ENCODE peak calls at places on chromosomes 3 and 15, in eight cellular contexts. R, Y, Z, A, C, T, S and B are unnamed samples.
A peak's percentile ranks its signal among the peaks of the same experiment; 100 is the strongest.

GRCh38 chr15:39403674-39404117 is 177.2 kb upstream of the THBS1 start:
- DNase-seq in R (peak; percentile 61), Y (no peak), Z (no peak), A (no peak), C (no peak), T (no peak), S (no peak), B (no peak)

GRCh38 chr3:62414786-62415185 is 41.4 kb upstream of the FEZF2 start:
- DNase-seq in R (no peak), Y (no peak), Z (no peak), A (no peak), C (no peak), T (no peak), S (no peak), B (peak; percentile 9)

GRCh38 chr15:78216276-78217229 is 17.8 kb downstream of the ACSBG1 start:
- DNase-seq in R (peak; percentile 99), Y (no peak), Z (no peak), A (no peak), C (no peak), T (no peak), S (peak; percentile 81), B (no peak)

GRCh38 chr15:76983588-76984379 is 11.1 kb upstream of the PSTPIP1 start:
- DNase-seq in R (peak; percentile 13), Y (no peak), Z (no peak), A (peak; percentile 35), C (no peak), T (no peak), S (no peak), B (no peak)

GRCh38 chr15:79339588-79340314 is 28.8 kb downstream of the TMED3 start:
- DNase-seq in R (peak; percentile 47), Y (peak; percentile 16), Z (no peak), A (no peak), C (peak; percentile 42), T (no peak), S (no peak), B (peak; percentile 18)

GRCh38 chr15:88805031-88805780 is 2.0 kb downstream of the ACAN start:
- DNase-seq in R (peak; percentile 22), Y (no peak), Z (no peak), A (no peak), C (no peak), T (no peak), S (no peak), B (no peak)

GRCh38 chr3:123658860-123659221 is 74.0 kb upstream of the HACD2 start:
- DNase-seq in R (no peak), Y (no peak), Z (no peak), A (no peak), C (no peak), T (no peak), S (no peak), B (no peak)

GRCh38 chr3:70943886-70944285 is 631.4 kb upstream of the MDFIC2 start:
- DNase-seq in R (no peak), Y (no peak), Z (no peak), A (no peak), C (no peak), T (no peak), S (no peak), B (no peak)

GRCh38 chr3:69784854-69785523 is 45.7 kb downstream of the MITF start:
- DNase-seq in R (peak; percentile 74), Y (no peak), Z (no peak), A (no peak), C (no peak), T (peak; percentile 29), S (no peak), B (no peak)

GRCh38 chr3:144564011-144564410 is 592.4 kb downstream of the DIPK2A start:
- DNase-seq in R (no peak), Y (no peak), Z (no peak), A (no peak), C (no peak), T (no peak), S (no peak), B (no peak)

GRCh38 chr15:77497942-77498361 is 77.3 kb downstream of the HMG20A start:
- DNase-seq in R (no peak), Y (no peak), Z (no peak), A (no peak), C (no peak), T (no peak), S (no peak), B (no peak)

DNA sequence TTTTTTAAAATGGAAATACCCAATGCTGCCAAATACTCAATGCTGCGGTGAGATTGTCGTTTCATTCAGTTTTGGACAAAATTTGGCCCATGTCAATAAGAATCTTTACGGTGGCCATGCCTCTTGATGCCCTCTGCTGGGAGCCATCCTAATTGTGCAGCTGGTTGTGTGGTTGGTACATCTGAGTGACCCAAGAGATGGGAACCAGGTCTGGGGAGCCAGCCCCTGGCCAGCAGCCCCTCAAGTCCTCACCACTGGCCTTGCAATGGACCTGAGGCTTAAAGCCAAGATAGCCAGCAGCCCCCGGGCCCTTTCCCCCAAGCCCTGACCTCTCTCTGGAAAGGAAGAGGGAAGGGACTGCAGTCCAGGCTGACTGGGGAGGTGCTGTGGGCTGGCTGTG is 36.4 kb upstream of the ESYT3 start:
- DNase-seq in R (peak; percentile 32), Y (no peak), Z (no peak), A (no peak), C (no peak), T (no peak), S (no peak), B (no peak)
- TF ChIP-seq CTCF in R (peak; percentile 36), Y (no peak), Z (no peak), A (no peak), C (no peak), T (no peak), S (no peak), B (no peak)

GRCh38 chr3:134885877-134886621 is 91.0 kb downstream of the EPHB1 start:
- DNase-seq in R (no peak), Y (no peak), Z (no peak), A (no peak), C (peak; percentile 13), T (no peak), S (no peak), B (no peak)
- TF ChIP-seq CTCF in R (no peak), Y (peak; percentile 44), Z (no peak), A (no peak), C (no peak), T (peak; percentile 22), S (no peak), B (no peak)

DNA sequence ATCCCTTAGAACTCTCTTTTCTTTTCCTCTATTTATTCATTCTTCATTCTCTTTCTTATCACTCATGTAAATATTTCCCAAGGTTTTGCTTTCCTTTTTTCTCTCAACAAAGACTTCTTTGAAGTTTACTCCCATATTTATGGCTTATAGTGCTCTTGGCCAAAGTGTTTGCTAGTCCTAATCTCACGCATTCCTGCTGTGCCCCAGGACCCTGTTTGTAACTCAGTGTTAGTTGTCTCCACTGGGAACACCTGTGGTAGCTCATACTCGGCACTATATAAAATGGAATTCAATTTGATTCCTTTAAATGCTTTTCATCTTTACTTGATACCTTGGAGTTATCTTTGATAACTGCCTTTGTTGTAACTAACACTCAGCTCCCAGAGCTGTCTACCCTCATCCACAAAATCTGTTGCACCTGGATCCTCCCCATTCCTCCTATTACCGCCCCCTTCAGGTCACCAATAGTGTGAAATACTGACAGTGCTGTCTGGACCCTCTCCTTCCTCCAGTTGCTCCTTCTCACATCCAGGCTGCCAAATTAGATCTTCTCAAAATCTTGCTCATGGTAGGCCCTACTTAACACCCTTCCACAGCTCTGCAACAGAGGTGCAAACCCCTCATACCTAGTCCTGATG is 76.8 kb downstream of the TIGIT start:
- DNase-seq in R (no peak), Y (no peak), Z (no peak), A (no peak), C (no peak), T (no peak), S (no peak), B (no peak)
- TF ChIP-seq CTCF in R (no peak), Y (peak; percentile 32), Z (no peak), A (no peak), C (no peak), T (peak; percentile 2), S (no peak), B (peak; percentile 52)

GRCh38 chr15:48974865-48975264 is 11.1 kb upstream of the SHC4 start:
- DNase-seq in R (no peak), Y (peak; percentile 29), Z (no peak), A (no peak), C (no peak), T (no peak), S (no peak), B (no peak)
- TF ChIP-seq CTCF in R (no peak), Y (peak; percentile 26), Z (no peak), A (no peak), C (no peak), T (no peak), S (no peak), B (no peak)

DNA sequence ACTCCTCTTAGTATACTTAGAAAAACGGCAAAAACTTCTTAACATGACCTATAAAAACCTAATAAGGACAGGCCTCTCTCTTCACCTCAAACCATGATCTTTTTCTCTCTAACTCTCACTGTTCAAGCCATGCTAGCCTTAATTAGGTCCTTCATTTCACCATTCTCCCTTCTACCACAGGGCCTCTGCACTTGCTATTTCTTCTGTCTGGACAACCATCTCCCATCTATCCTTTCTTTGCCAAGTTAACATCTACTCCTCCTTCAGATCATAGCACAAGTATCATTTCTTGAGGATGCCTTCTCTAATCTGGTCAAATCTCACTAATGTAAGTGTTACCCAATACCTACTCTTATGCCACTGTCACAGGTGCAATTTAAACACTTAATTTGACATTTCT is 39.1 kb downstream of the TMCC1 start:
- DNase-seq in R (no peak), Y (no peak), Z (no peak), A (no peak), C (no peak), T (no peak), S (no peak), B (no peak)
- TF ChIP-seq CTCF in R (no peak), Y (no peak), Z (no peak), A (no peak), C (no peak), T (no peak), S (no peak), B (no peak)

GRCh38 chr3:172713316-172713715 is 2.4 kb upstream of the NCEH1 start:
- DNase-seq in R (no peak), Y (no peak), Z (no peak), A (no peak), C (no peak), T (no peak), S (no peak), B (no peak)

GRCh38 chr3:172716476-172716875 is 5.6 kb upstream of the NCEH1 start:
- DNase-seq in R (no peak), Y (no peak), Z (no peak), A (no peak), C (no peak), T (no peak), S (no peak), B (no peak)

DNA sequence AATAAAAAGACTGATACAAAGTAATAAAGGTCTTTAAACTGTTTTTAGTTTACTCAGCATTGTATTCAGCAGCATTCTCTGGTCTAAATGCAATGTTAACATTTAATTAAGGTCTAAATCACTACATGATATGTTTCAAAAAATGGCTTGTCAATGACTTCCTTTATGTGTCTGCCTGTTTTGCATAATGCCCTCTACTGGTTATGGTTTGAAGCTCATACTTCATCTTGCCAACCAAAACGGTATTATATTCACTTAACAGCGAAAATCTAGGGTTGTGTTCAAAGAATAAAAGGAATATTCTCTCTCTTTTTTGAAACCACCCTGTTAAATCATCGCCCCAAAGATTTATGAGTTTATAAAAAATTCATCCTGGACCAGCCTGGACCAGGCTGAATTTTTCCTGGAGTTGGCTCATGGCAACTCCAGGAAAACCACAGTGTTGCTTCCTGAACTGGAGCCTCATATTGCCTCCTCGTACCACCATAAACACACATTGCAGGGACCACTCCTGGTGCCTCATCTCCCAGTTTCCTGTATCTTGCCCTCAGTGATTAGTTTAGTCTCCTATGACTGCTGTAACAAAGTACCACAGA is 6.7 kb upstream of the NCEH1 start:
- DNase-seq in R (peak; percentile 35), Y (no peak), Z (no peak), A (no peak), C (no peak), T (no peak), S (no peak), B (no peak)
- TF ChIP-seq CTCF in R (peak; percentile 28), Y (peak; percentile 12), Z (peak; percentile 42), A (no peak), C (no peak), T (peak; percentile 16), S (no peak), B (no peak)